ENCODE peak calls at places on chromosome 1, in five cellular contexts. One of them, this sample, is unnamed.

GRCh38 chr1:100539836-100540536 is 2.0 kb downstream of the GPR88 start:
- DNase-seq in right atrium auricular region: no peak
- DNase-seq in tibial nerve: no peak
- DNase-seq in AG09309: no peak
- DNase-seq in cardiac muscle cell: peak; percentile 50
- DNase-seq in this sample: no peak

GRCh38 chr1:6348511-6349191 is 44.9 kb downstream of the ACOT7 start:
- DNase-seq in AG09309: no peak
- DNase-seq in cardiac muscle cell: peak; percentile 88
- DNase-seq in tibial nerve: no peak
- DNase-seq in right atrium auricular region: no peak
- DNase-seq in this sample: no peak

GRCh38 chr1:27109103-27109822 is 45.7 kb downstream of the SLC9A1 start:
- DNase-seq in right atrium auricular region: no peak
- DNase-seq in cardiac muscle cell: peak; percentile 29
- DNase-seq in tibial nerve: no peak
- DNase-seq in AG09309: no peak
- DNase-seq in this sample: no peak

GRCh38 chr1:205593532-205593931 is 38.3 kb downstream of the ELK4 start:
- DNase-seq in tibial nerve: no peak
- DNase-seq in AG09309: no peak
- DNase-seq in right atrium auricular region: no peak
- DNase-seq in cardiac muscle cell: no peak
- DNase-seq in this sample: no peak

GRCh38 chr1:245363821-245364220 is 209.0 kb downstream of the KIF26B start:
- DNase-seq in AG09309: no peak
- DNase-seq in tibial nerve: no peak
- DNase-seq in right atrium auricular region: no peak
- DNase-seq in cardiac muscle cell: no peak
- DNase-seq in this sample: no peak

GRCh38 chr1:29121516-29121937 is 2.2 kb downstream of the TMEM200B start:
- DNase-seq in cardiac muscle cell: peak; percentile 24
- DNase-seq in tibial nerve: no peak
- DNase-seq in right atrium auricular region: no peak
- DNase-seq in AG09309: no peak
- DNase-seq in this sample: no peak

GRCh38 chr1:243740255-243740999 is 109.6 kb downstream of the AKT3 start:
- DNase-seq in right atrium auricular region: no peak
- DNase-seq in AG09309: no peak
- DNase-seq in tibial nerve: no peak
- DNase-seq in cardiac muscle cell: peak; percentile 55
- DNase-seq in this sample: no peak

GRCh38 chr1:84000196-84000885 is 1.4 kb upstream of the TTLL7 start:
- DNase-seq in right atrium auricular region: no peak
- DNase-seq in tibial nerve: no peak
- DNase-seq in AG09309: no peak
- DNase-seq in cardiac muscle cell: no peak
- DNase-seq in this sample: no peak

GRCh38 chr1:227926216-227926791 is 21.4 kb downstream of the WNT9A start:
- DNase-seq in AG09309: no peak
- DNase-seq in right atrium auricular region: no peak
- DNase-seq in cardiac muscle cell: no peak
- DNase-seq in tibial nerve: no peak
- DNase-seq in this sample: no peak

DNA sequence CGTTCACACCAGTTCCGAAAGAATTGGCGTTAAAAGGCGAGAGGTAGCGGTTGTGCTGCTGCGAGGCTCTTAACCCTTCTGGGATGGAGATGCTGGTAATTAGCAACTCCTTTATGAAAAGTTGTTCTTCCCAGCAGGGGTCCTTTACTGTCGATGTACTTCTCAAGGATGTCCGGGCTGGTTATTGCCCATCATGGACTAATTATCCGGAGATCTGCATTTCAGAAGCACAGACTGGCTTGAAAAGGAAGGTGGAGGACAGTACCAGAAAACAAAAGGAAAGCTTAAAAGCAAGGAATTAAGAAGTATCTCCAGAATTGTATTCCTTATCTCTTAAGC is 1.4 kb downstream of the AK4 start:
- DNase-seq in tibial nerve: no peak
- DNase-seq in cardiac muscle cell: no peak
- DNase-seq in AG09309: no peak
- DNase-seq in right atrium auricular region: no peak
- DNase-seq in this sample: no peak
- H3K4me3 ChIP-seq in tibial nerve: peak overlapping the region; percentile 43
- H3K4me3 ChIP-seq in cardiac muscle cell: peak overlapping the region; percentile 51
- H3K4me3 ChIP-seq in AG09309: peak overlapping the region; percentile 76
- H3K4me3 ChIP-seq in right atrium auricular region: peak overlapping the region; percentile 67
- H3K4me3 ChIP-seq in this sample: peak overlapping the region; percentile 66

DNA sequence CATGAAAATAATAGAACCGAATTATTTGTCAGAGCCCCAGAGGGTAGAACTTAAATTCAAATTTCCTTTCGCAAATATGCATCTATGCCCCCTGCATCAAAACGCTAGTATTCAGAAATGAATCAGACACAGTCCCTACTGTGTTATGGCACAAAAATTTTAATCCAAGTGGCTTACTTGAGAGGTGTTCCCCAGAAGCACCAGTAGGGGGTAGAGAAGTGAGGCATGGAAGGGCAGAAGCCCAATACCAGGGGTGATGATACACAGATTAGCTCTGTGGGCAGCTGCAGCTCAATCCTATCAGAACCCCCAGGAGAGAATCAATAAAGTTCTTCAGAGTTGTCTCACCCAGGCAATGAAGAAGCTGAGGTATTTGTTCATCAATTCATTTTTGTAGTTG is 342.2 kb downstream of the OMA1 start:
- DNase-seq in AG09309: no peak
- DNase-seq in right atrium auricular region: no peak
- DNase-seq in tibial nerve: no peak
- DNase-seq in cardiac muscle cell: no peak
- DNase-seq in this sample: no peak
- TF ChIP-seq CTCF in AG09309: peak; percentile 35
- TF ChIP-seq CTCF in right atrium auricular region: no peak
- TF ChIP-seq CTCF in tibial nerve: no peak
- TF ChIP-seq CTCF in cardiac muscle cell: no peak
- TF ChIP-seq CTCF in this sample: peak; percentile 44

DNA sequence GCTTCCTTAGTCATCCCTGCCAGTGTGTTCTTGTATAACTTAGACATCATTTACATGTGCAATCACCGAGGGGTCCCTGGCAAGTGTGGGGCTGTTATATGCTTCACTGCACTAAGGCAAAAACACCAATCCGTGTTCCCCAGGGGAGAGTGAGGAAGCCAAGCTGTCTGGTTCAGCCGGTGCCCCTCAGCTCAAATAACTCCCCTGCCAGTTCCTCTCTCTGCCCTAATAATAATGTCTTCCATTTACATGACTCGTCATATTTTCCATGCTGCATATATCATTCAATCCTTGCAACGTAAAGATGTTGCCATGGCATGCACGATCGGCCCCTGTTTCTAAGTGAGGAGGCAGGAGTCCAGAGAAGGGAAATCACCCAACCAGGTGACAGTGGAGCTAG is 24.4 kb upstream of the NDC1 start:
- DNase-seq in tibial nerve: no peak
- DNase-seq in cardiac muscle cell: no peak
- DNase-seq in AG09309: no peak
- DNase-seq in right atrium auricular region: no peak
- DNase-seq in this sample: no peak
- H3K4me3 ChIP-seq in tibial nerve: no peak overlapping the region
- H3K4me3 ChIP-seq in cardiac muscle cell: no peak overlapping the region
- H3K4me3 ChIP-seq in AG09309: no peak overlapping the region
- H3K4me3 ChIP-seq in right atrium auricular region: no peak overlapping the region
- H3K4me3 ChIP-seq in this sample: no peak overlapping the region

GRCh38 chr1:41754540-41754939 is 164.2 kb downstream of the HIVEP3 start:
- DNase-seq in right atrium auricular region: no peak
- DNase-seq in cardiac muscle cell: no peak
- DNase-seq in AG09309: no peak
- DNase-seq in tibial nerve: no peak
- DNase-seq in this sample: no peak
- TF ChIP-seq CTCF in right atrium auricular region: no peak
- TF ChIP-seq CTCF in cardiac muscle cell: peak; percentile 2
- TF ChIP-seq CTCF in AG09309: no peak
- TF ChIP-seq CTCF in tibial nerve: no peak
- TF ChIP-seq CTCF in this sample: no peak

GRCh38 chr1:114510235-114511047 is 562 bp downstream of the TRIM33 start:
- DNase-seq in cardiac muscle cell: peak; percentile 43
- DNase-seq in tibial nerve: peak; percentile 14
- DNase-seq in right atrium auricular region: no peak
- DNase-seq in AG09309: no peak
- DNase-seq in this sample: no peak

GRCh38 chr1:114509596-114510234 is 1.3 kb downstream of the TRIM33 start:
- DNase-seq in tibial nerve: no peak
- DNase-seq in right atrium auricular region: no peak
- DNase-seq in AG09309: no peak
- DNase-seq in cardiac muscle cell: no peak
- DNase-seq in this sample: no peak

GRCh38 chr1:114508386-114508898 is 2.6 kb downstream of the TRIM33 start:
- DNase-seq in cardiac muscle cell: no peak
- DNase-seq in right atrium auricular region: no peak
- DNase-seq in AG09309: no peak
- DNase-seq in tibial nerve: no peak
- DNase-seq in this sample: no peak

GRCh38 chr1:114511048-114511785 is at the start of gene TRIM33:
- DNase-seq in tibial nerve: peak; percentile 74
- DNase-seq in cardiac muscle cell: peak; percentile 96
- DNase-seq in AG09309: peak; percentile 69
- DNase-seq in right atrium auricular region: peak; percentile 87
- DNase-seq in this sample: peak; percentile 68

GRCh38 chr1:114512595-114513280 is 1.7 kb upstream of the TRIM33 start:
- DNase-seq in cardiac muscle cell: no peak
- DNase-seq in tibial nerve: no peak
- DNase-seq in right atrium auricular region: no peak
- DNase-seq in AG09309: no peak
- DNase-seq in this sample: no peak
- H3K4me3 ChIP-seq in cardiac muscle cell: no peak overlapping the region
- H3K4me3 ChIP-seq in tibial nerve: no peak overlapping the region
- H3K4me3 ChIP-seq in right atrium auricular region: no peak overlapping the region
- H3K4me3 ChIP-seq in AG09309: no peak overlapping the region
- H3K4me3 ChIP-seq in this sample: no peak overlapping the region

DNA sequence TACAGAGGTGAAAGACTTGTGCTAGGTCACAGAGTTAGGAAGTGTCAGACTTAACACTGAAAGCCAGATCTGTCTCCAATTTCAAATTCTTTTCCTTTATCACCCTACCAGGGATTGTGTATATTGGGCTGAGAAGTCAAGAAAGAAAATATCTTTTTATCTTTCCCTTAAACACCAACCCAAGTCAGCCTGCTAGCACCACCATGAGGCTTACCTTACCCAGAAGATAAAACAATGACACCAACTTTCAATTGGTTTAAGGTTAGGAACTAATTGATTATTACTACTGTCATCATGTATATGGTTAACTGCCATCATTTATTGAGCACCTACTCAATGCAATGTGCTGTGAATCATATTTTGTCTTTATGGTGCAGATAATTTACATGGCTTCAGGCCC is 178.9 kb upstream of the FOXD3 start:
- DNase-seq in right atrium auricular region: no peak
- DNase-seq in AG09309: no peak
- DNase-seq in tibial nerve: no peak
- DNase-seq in cardiac muscle cell: no peak
- DNase-seq in this sample: no peak
- TF ChIP-seq CTCF in right atrium auricular region: no peak
- TF ChIP-seq CTCF in AG09309: peak; percentile 38
- TF ChIP-seq CTCF in tibial nerve: no peak
- TF ChIP-seq CTCF in cardiac muscle cell: no peak
- TF ChIP-seq CTCF in this sample: no peak

GRCh38 chr1:198377702-198378101 is 162.8 kb downstream of the ATP6V1G3 start:
- DNase-seq in tibial nerve: no peak
- DNase-seq in right atrium auricular region: no peak
- DNase-seq in cardiac muscle cell: no peak
- DNase-seq in AG09309: no peak
- DNase-seq in this sample: no peak

GRCh38 chr1:198374288-198374687 is 166.2 kb downstream of the ATP6V1G3 start:
- DNase-seq in AG09309: no peak
- DNase-seq in right atrium auricular region: no peak
- DNase-seq in cardiac muscle cell: no peak
- DNase-seq in tibial nerve: no peak
- DNase-seq in this sample: no peak

DNA sequence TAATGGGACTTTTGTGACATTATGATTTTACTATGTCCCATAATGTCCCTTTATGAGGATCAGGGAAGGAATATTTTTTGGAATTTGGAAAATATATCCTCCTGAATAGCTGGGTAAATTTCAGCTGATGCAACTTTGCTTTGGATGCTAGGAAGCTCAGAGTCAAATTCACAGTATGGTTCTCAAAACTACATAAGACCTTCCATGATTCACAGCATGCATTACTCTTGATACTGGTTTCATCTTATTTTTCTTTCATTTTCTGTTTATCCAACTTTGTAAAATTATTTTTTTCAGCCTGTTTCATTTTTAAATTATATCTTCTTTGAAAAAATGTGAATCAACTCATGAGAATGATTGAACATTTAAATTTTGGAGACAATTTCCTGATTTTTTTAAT is 160.2 kb downstream of the ATP6V1G3 start:
- DNase-seq in AG09309: no peak
- DNase-seq in tibial nerve: no peak
- DNase-seq in right atrium auricular region: no peak
- DNase-seq in cardiac muscle cell: no peak
- DNase-seq in this sample: no peak
- H3K4me3 ChIP-seq in AG09309: no peak overlapping the region
- H3K4me3 ChIP-seq in tibial nerve: no peak overlapping the region
- H3K4me3 ChIP-seq in right atrium auricular region: no peak overlapping the region
- H3K4me3 ChIP-seq in cardiac muscle cell: no peak overlapping the region
- H3K4me3 ChIP-seq in this sample: no peak overlapping the region

GRCh38 chr1:113565621-113566020 is 175.3 kb downstream of the MAGI3 start:
- DNase-seq in right atrium auricular region: no peak
- DNase-seq in AG09309: no peak
- DNase-seq in tibial nerve: no peak
- DNase-seq in cardiac muscle cell: peak; percentile 1
- DNase-seq in this sample: no peak
- TF ChIP-seq CTCF in right atrium auricular region: no peak
- TF ChIP-seq CTCF in AG09309: no peak
- TF ChIP-seq CTCF in tibial nerve: no peak
- TF ChIP-seq CTCF in cardiac muscle cell: no peak
- TF ChIP-seq CTCF in this sample: no peak

GRCh38 chr1:38578444-38578951 is 281.1 kb downstream of the RRAGC start:
- DNase-seq in AG09309: no peak
- DNase-seq in tibial nerve: no peak
- DNase-seq in right atrium auricular region: no peak
- DNase-seq in cardiac muscle cell: no peak
- DNase-seq in this sample: no peak
- H3K4me3 ChIP-seq in AG09309: no peak overlapping the region
- H3K4me3 ChIP-seq in tibial nerve: no peak overlapping the region
- H3K4me3 ChIP-seq in right atrium auricular region: no peak overlapping the region
- H3K4me3 ChIP-seq in cardiac muscle cell: peak overlapping the region; percentile 18
- H3K4me3 ChIP-seq in this sample: no peak overlapping the region

This sample was measured in HFF-Myc.